ENCODE peak calls at places on chromosomes 16 and 17, in five cellular contexts. One of them, this sample, is unnamed.

GRCh38 chr17:66633322-66633965 is 201.5 kb upstream of the CACNG5 start:
- DNase-seq in mesendoderm: no peak
- DNase-seq in H9: no peak
- DNase-seq in IMR-90: peak
- DNase-seq in H1: no peak
- DNase-seq in this sample: peak

GRCh38 chr16:60413969-60414368 is 1622.3 kb downstream of the CDH8 start:
- DNase-seq in mesendoderm: no peak
- DNase-seq in H9: no peak
- DNase-seq in IMR-90: no peak
- DNase-seq in H1: no peak
- DNase-seq in this sample: no peak

GRCh38 chr17:82985973-82986372 is 93.4 kb upstream of the METRNL start:
- DNase-seq in mesendoderm: peak
- DNase-seq in H9: peak
- DNase-seq in IMR-90: peak
- DNase-seq in H1: no peak
- DNase-seq in this sample: peak

GRCh38 chr17:13036776-13037175 is 18.9 kb upstream of the ELAC2 start:
- DNase-seq in mesendoderm: no peak
- DNase-seq in H9: no peak
- DNase-seq in IMR-90: peak
- DNase-seq in H1: no peak
- DNase-seq in this sample: no peak

GRCh38 chr17:2852729-2853110 is 56.5 kb downstream of the RAP1GAP2 start:
- DNase-seq in mesendoderm: peak
- DNase-seq in H9: no peak
- DNase-seq in IMR-90: no peak
- DNase-seq in H1: peak
- DNase-seq in this sample: no peak

GRCh38 chr17:60641810-60642220 is 35.8 kb upstream of the BCAS3 start:
- DNase-seq in mesendoderm: peak
- DNase-seq in H9: peak
- DNase-seq in IMR-90: peak
- DNase-seq in H1: peak
- DNase-seq in this sample: peak

GRCh38 chr17:10278218-10278617 is 79.8 kb upstream of the GAS7 start:
- DNase-seq in mesendoderm: peak
- DNase-seq in H9: no peak
- DNase-seq in IMR-90: no peak
- DNase-seq in H1: no peak
- DNase-seq in this sample: no peak

GRCh38 chr16:48168089-48168488 is 12.3 kb upstream of the ABCC12 start:
- DNase-seq in mesendoderm: no peak
- DNase-seq in H9: no peak
- DNase-seq in IMR-90: no peak
- DNase-seq in H1: no peak
- DNase-seq in this sample: no peak

GRCh38 chr16:75305364-75306101 is 54.1 kb upstream of the BCAR1 start:
- DNase-seq in mesendoderm: peak
- DNase-seq in H9: no peak
- DNase-seq in IMR-90: peak
- DNase-seq in H1: no peak
- DNase-seq in this sample: peak

GRCh38 chr16:75224683-75225082 is 5.9 kb downstream of the CTRB1 start:
- DNase-seq in mesendoderm: no peak
- DNase-seq in H9: peak
- DNase-seq in IMR-90: no peak
- DNase-seq in H1: no peak
- DNase-seq in this sample: no peak

GRCh38 chr16:79573881-79574280 is 26.7 kb downstream of the MAF start:
- DNase-seq in mesendoderm: no peak
- DNase-seq in H9: no peak
- DNase-seq in IMR-90: no peak
- DNase-seq in H1: no peak
- DNase-seq in this sample: no peak

GRCh38 chr16:24700549-24701392 is 28.7 kb upstream of the TNRC6A start:
- DNase-seq in mesendoderm: peak
- DNase-seq in H9: peak
- DNase-seq in IMR-90: peak
- DNase-seq in H1: no peak
- DNase-seq in this sample: peak

GRCh38 chr16:59907671-59908070 is 1173.6 kb upstream of the GOT2 start:
- DNase-seq in mesendoderm: no peak
- DNase-seq in H9: no peak
- DNase-seq in IMR-90: no peak
- DNase-seq in H1: no peak
- DNase-seq in this sample: no peak

GRCh38 chr17:410674-411401 is 58.2 kb upstream of the RPH3AL start:
- DNase-seq in mesendoderm: peak
- DNase-seq in H9: peak
- DNase-seq in IMR-90: peak
- DNase-seq in H1: peak
- DNase-seq in this sample: peak

GRCh38 chr17:409308-409847 is 56.8 kb upstream of the RPH3AL start:
- DNase-seq in mesendoderm: no peak
- DNase-seq in H9: no peak
- DNase-seq in IMR-90: no peak
- DNase-seq in H1: no peak
- DNase-seq in this sample: no peak

GRCh38 chr17:412211-413015 is 59.8 kb upstream of the RPH3AL start:
- DNase-seq in mesendoderm: peak
- DNase-seq in H9: no peak
- DNase-seq in IMR-90: peak
- DNase-seq in H1: peak
- DNase-seq in this sample: peak

GRCh38 chr17:411416-412120 is 59.0 kb upstream of the RPH3AL start:
- DNase-seq in mesendoderm: no peak
- DNase-seq in H9: no peak
- DNase-seq in IMR-90: no peak
- DNase-seq in H1: no peak
- DNase-seq in this sample: no peak

DNA sequence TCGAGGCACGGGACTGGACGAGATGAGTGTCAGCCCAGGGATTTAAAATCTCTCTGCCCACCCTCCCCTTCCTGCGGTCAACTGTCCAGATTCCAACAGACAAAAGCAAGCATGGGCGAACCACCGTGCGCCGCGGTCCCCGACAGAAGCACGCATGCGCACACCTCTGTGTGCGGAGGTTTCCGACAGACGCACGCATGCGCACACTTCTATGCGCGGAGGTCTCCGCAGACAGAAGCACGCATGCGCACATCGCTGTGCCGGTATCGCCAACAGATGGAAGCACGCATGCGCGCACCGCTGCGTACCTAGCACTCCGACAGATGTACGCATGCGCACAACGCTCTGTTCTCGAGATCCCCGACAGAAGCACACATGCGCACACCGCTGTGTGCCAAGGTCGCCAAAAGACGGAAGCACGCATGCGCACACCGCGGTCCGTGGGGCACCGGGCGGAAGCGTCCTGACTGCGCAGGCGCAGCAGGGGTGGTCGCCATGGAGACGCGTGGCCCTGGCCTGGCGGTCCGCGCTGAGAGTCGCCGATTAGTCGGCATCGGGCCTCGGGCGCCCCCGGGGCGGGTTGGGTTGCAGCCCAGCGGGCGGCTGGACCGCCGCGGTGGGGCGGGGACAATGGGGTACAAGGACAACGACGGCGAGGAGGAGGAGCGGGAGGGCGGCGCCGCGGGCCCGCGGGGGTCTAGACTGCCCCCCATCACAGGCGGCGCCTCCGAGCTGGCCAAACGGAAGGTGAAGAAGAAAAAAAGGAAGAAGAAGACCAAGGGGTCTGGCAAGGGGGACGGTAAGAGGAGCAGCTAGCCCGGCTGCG is 57.5 kb upstream of the RPH3AL start:
- DNase-seq in mesendoderm: peak
- DNase-seq in H9: peak
- DNase-seq in IMR-90: peak
- DNase-seq in H1: peak
- DNase-seq in this sample: peak
- H2BK120ac ChIP-seq in mesendoderm: no peak
- H2BK120ac ChIP-seq in H9: no peak
- H2BK120ac ChIP-seq in IMR-90: peak
- H2BK120ac ChIP-seq in H1: no peak
- H2BK120ac ChIP-seq in this sample: peak

GRCh38 chr17:50365165-50365564 is 7.8 kb downstream of the MRPL27 start:
- DNase-seq in mesendoderm: no peak
- DNase-seq in H9: no peak
- DNase-seq in IMR-90: no peak
- DNase-seq in H1: no peak
- DNase-seq in this sample: no peak
- H2BK120ac ChIP-seq in mesendoderm: no peak
- H2BK120ac ChIP-seq in H9: no peak
- H2BK120ac ChIP-seq in IMR-90: no peak
- H2BK120ac ChIP-seq in H1: no peak
- H2BK120ac ChIP-seq in this sample: no peak

GRCh38 chr16:28933176-28933575 is 1.4 kb downstream of the CD19 start:
- DNase-seq in mesendoderm: peak
- DNase-seq in H9: no peak
- DNase-seq in IMR-90: no peak
- DNase-seq in H1: no peak
- DNase-seq in this sample: no peak
- H2BK120ac ChIP-seq in mesendoderm: no peak
- H2BK120ac ChIP-seq in H9: no peak
- H2BK120ac ChIP-seq in IMR-90: no peak
- H2BK120ac ChIP-seq in H1: no peak
- H2BK120ac ChIP-seq in this sample: no peak

DNA sequence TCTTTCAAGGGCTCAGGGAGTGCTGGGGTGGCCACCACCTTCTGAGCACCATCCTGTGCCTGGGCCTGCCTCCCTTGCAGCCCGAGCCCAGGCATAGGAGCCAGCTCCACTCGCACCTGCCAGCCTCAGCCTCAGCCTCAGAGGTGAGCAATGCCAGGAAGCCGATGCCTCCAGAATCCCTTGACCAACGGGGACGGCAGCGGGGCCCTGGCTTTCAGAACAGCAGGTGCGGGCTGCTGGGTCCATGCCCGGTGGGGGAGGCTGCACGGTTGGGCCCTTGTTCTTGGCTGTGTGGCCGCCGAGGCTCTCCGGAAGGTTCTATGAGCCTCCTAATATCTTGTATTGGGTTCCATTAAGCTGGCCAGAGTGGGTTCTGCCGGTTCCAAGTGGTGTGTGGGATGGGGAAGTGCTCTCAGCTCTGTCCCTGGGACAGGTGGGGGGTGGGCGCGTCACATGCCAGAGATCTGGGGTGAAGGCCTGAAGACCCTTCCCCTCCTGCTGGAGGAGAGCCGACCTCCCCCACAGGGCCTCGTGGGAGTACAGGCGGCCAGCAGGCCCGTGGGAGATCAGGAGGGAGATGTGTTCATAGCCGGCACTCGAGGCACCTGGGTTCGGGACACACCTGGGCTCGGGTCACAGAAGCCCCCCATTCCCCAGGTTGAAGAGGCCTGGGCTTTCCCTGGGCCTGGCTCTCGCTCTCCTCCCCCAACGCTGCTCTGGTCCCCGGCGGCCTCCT is 27.0 kb downstream of the NPTX1 start:
- DNase-seq in mesendoderm: no peak
- DNase-seq in H9: no peak
- DNase-seq in IMR-90: no peak
- DNase-seq in H1: no peak
- DNase-seq in this sample: no peak
- H2BK120ac ChIP-seq in mesendoderm: no peak
- H2BK120ac ChIP-seq in H9: no peak
- H2BK120ac ChIP-seq in IMR-90: peak
- H2BK120ac ChIP-seq in H1: no peak
- H2BK120ac ChIP-seq in this sample: no peak

DNA sequence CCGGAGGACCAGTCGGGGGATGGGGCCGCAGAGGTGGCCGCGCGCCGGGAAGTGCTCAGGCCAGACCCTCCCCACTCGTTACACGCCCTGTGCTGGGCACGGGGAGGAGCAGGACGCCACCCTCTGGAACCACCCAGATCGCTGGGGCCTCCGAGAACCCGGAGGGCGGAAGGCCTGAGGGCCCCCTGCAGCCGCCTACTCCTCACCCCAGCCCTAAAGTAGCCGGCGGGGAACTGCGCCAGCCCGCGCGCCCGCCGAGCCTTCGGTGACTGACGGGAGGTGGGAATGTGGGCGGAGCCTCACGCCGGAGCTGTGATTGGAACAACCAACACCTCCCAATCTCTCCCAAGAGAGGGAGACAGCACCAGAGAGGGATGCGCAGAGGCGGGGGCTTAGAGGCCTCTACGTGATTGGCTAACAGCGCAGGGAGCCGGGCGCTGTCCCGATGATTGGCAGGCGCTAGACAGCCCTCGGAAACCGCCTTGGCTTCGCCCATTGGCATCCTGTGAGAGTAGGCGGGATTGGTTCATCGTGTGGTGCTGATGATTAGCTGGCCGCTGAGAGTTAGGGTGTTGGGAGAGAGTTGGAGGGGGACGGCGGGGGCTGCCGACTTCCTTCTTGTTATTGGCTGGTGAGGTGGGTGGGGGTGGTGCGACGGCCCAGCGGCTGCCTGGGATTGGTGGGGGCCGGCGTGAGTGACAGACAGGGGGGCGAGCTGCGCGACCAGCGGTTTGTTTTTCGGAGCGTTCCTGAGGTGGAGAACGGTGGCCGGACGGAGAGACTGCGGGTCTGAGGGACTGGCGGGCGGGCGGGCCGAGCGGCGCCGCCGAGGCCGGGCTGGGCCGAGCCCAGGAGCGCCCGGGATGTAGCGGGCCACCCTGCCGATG is at the start of gene MAP3K3:
- DNase-seq in mesendoderm: peak
- DNase-seq in H9: peak
- DNase-seq in IMR-90: peak
- DNase-seq in H1: peak
- DNase-seq in this sample: peak
- H2BK120ac ChIP-seq in mesendoderm: no peak
- H2BK120ac ChIP-seq in H9: no peak
- H2BK120ac ChIP-seq in IMR-90: no peak
- H2BK120ac ChIP-seq in H1: no peak
- H2BK120ac ChIP-seq in this sample: peak

GRCh38 chr16:57999971-58000705 is at the start of gene ZNF319:
- DNase-seq in mesendoderm: peak
- DNase-seq in H9: no peak
- DNase-seq in IMR-90: no peak
- DNase-seq in H1: peak
- DNase-seq in this sample: no peak
- H2BK120ac ChIP-seq in mesendoderm: peak
- H2BK120ac ChIP-seq in H9: no peak
- H2BK120ac ChIP-seq in IMR-90: peak
- H2BK120ac ChIP-seq in H1: no peak
- H2BK120ac ChIP-seq in this sample: peak

GRCh38 chr17:48564200-48565023 is 13.7 kb downstream of the HOXB4 start:
- DNase-seq in mesendoderm: no peak
- DNase-seq in H9: peak
- DNase-seq in IMR-90: no peak
- DNase-seq in H1: no peak
- DNase-seq in this sample: peak
- H2BK120ac ChIP-seq in mesendoderm: no peak
- H2BK120ac ChIP-seq in H9: no peak
- H2BK120ac ChIP-seq in IMR-90: peak
- H2BK120ac ChIP-seq in H1: no peak
- H2BK120ac ChIP-seq in this sample: peak